ENCODE peak calls at places on chromosomes 1 and 21, in nine cellular contexts. V is AG09309, K is NCI-H2171, U is head of caudate nucleus, S is psoas muscle, W is T-cell, Q is foreskin fibroblast, Y is LoVo, P is right cardiac atrium. B is an unnamed sample.

GRCh38 chr1:154749078-154749760 is 120.9 kb downstream of the KCNN3 start:
- DNase-seq in V (peak), K (no peak), U (peak), S (no peak), W (no peak), Q (no peak), Y (no peak), P (no peak), B (no peak)

GRCh38 chr1:87064309-87064708 is 149.9 kb downstream of the HS2ST1 start:
- DNase-seq in V (no peak), K (no peak), U (no peak), S (no peak), W (no peak), Q (no peak), Y (no peak), P (no peak), B (no peak)

GRCh38 chr1:153880962-153881361 is 41.8 kb downstream of the GATAD2B start:
- DNase-seq in V (peak), K (peak), U (peak), S (peak), W (peak), Q (peak), Y (no peak), P (peak), B (peak)

GRCh38 chr1:234610061-234610581 is at the start of gene IRF2BP2:
- DNase-seq in V (no peak), K (peak), U (peak), S (peak), W (peak), Q (peak), Y (peak), P (peak), B (peak)

GRCh38 chr1:27868932-27869718 is 3.2 kb upstream of the THEMIS2 start:
- DNase-seq in V (no peak), K (no peak), U (no peak), S (no peak), W (peak), Q (no peak), Y (no peak), P (no peak), B (no peak)

GRCh38 chr1:180234369-180235076 is 4.5 kb downstream of the LHX4 start:
- DNase-seq in V (no peak), K (no peak), U (no peak), S (no peak), W (no peak), Q (no peak), Y (peak), P (no peak), B (no peak)

GRCh38 chr21:36164427-36164784 is 7.8 kb downstream of the DOP1B start:
- DNase-seq in V (no peak), K (no peak), U (no peak), S (no peak), W (no peak), Q (no peak), Y (no peak), P (no peak), B (no peak)

GRCh38 chr21:25887166-25887565 is 152.4 kb downstream of the GABPA start:
- DNase-seq in V (no peak), K (no peak), U (no peak), S (no peak), W (no peak), Q (no peak), Y (no peak), P (no peak), B (no peak)

GRCh38 chr1:188723332-188724020 is 1754.2 kb downstream of the BRINP3 start:
- DNase-seq in V (no peak), K (no peak), U (no peak), S (no peak), W (no peak), Q (no peak), Y (no peak), P (no peak), B (no peak)

GRCh38 chr1:8687053-8687452 is 130.4 kb downstream of the RERE start:
- DNase-seq in V (no peak), K (peak), U (no peak), S (no peak), W (no peak), Q (peak), Y (no peak), P (peak), B (no peak)

GRCh38 chr1:118978914-118979701 is 9.0 kb downstream of the TBX15 start:
- DNase-seq in V (no peak), K (no peak), U (no peak), S (no peak), W (no peak), Q (no peak), Y (no peak), P (no peak), B (no peak)

GRCh38 chr1:75618382-75618781 is 7.5 kb upstream of the SLC44A5 start:
- DNase-seq in V (no peak), K (no peak), U (no peak), S (no peak), W (no peak), Q (no peak), Y (no peak), P (no peak), B (no peak)

B was measured in NCI-H2107.